ENCODE peak calls at places on chromosomes 1 and 21, in six cellular contexts. Z, R, V, E, W and J are unnamed samples.

GRCh38 chr1:37951041-37951782 is 4.4 kb upstream of the INPP5B start:
- DNase-seq in Z (no peak), R (peak; percentile 20), V (no peak), E (no peak), W (no peak), J (no peak)

GRCh38 chr1:100299521-100300222 is 33.7 kb downstream of the RTCA start:
- DNase-seq in Z (no peak), R (no peak), V (no peak), E (no peak), W (no peak), J (peak; percentile 12)

GRCh38 chr1:232127190-232127589 is 500.6 kb downstream of the DISC1 start:
- DNase-seq in Z (peak; percentile 83), R (peak; percentile 95), V (no peak), E (no peak), W (no peak), J (no peak)

GRCh38 chr1:84939761-84940160 is 46.8 kb upstream of the LPAR3 start:
- DNase-seq in Z (no peak), R (no peak), V (no peak), E (no peak), W (no peak), J (no peak)

GRCh38 chr1:108663074-108663473 is 2.2 kb upstream of the HENMT1 start:
- DNase-seq in Z (no peak), R (peak; percentile 4), V (no peak), E (no peak), W (no peak), J (no peak)

GRCh38 chr21:32716486-32716885 is 11.3 kb downstream of the SYNJ1 start:
- DNase-seq in Z (no peak), R (no peak), V (no peak), E (no peak), W (no peak), J (no peak)

GRCh38 chr1:201552941-201553341 is 14.0 kb downstream of the NAV1 start:
- DNase-seq in Z (peak; percentile 79), R (peak; percentile 89), V (no peak), E (peak; percentile 46), W (no peak), J (peak; percentile 36)

GRCh38 chr1:30618335-30618747 is 105.0 kb downstream of the MATN1 start:
- DNase-seq in Z (peak; percentile 5), R (peak; percentile 56), V (no peak), E (peak; percentile 49), W (no peak), J (no peak)

GRCh38 chr1:225746361-225747179 is 31.1 kb upstream of the SRP9 start:
- DNase-seq in Z (peak; percentile 92), R (peak; percentile 94), V (peak; percentile 79), E (peak; percentile 98), W (no peak), J (peak; percentile 81)

GRCh38 chr21:33324311-33325221 is at the start of gene IFNAR1:
- DNase-seq in Z (peak; percentile 92), R (peak; percentile 100), V (peak; percentile 99), E (peak; percentile 99), W (peak; percentile 99), J (peak; percentile 100)

GRCh38 chr1:209511169-209511568 is 72.3 kb upstream of the CAMK1G start:
- DNase-seq in Z (no peak), R (no peak), V (no peak), E (no peak), W (no peak), J (no peak)

GRCh38 chr1:40781614-40781971 is 2.0 kb upstream of the KCNQ4 start:
- DNase-seq in Z (no peak), R (no peak), V (no peak), E (no peak), W (no peak), J (no peak)

GRCh38 chr1:2474104-2474787 is 1.8 kb upstream of the PLCH2 start:
- DNase-seq in Z (no peak), R (no peak), V (no peak), E (no peak), W (no peak), J (peak; percentile 68)

GRCh38 chr1:95384570-95384969 is 150.6 kb downstream of the RWDD3 start:
- DNase-seq in Z (no peak), R (peak; percentile 16), V (peak; percentile 21), E (peak; percentile 92), W (peak; percentile 49), J (peak; percentile 79)

GRCh38 chr21:26966978-26967913 is at the start of gene ADAMTS5:
- DNase-seq in Z (peak; percentile 43), R (peak; percentile 92), V (peak; percentile 28), E (peak; percentile 84), W (no peak), J (peak; percentile 68)

GRCh38 chr1:228283043-228283371 is 75.2 kb downstream of the OBSCN start:
- DNase-seq in Z (no peak), R (no peak), V (no peak), E (peak; percentile 69), W (no peak), J (no peak)

GRCh38 chr1:43979528-43980254 is 681 bp downstream of the B4GALT2 start:
- DNase-seq in Z (peak; percentile 41), R (peak; percentile 81), V (peak; percentile 83), E (peak; percentile 74), W (no peak), J (peak; percentile 52)

GRCh38 chr1:154747841-154748766 is 122.0 kb downstream of the KCNN3 start:
- DNase-seq in Z (no peak), R (peak; percentile 54), V (no peak), E (peak; percentile 65), W (peak; percentile 96), J (peak; percentile 44)

GRCh38 chr21:38384675-38385074 is 113.6 kb downstream of the ERG start:
- DNase-seq in Z (no peak), R (no peak), V (no peak), E (no peak), W (no peak), J (peak; percentile 21)

GRCh38 chr1:183569141-183569540 is 21.1 kb downstream of the NCF2 start:
- DNase-seq in Z (peak; percentile 64), R (peak; percentile 49), V (no peak), E (peak; percentile 32), W (no peak), J (no peak)

GRCh38 chr1:29633271-29633615 is 396.9 kb downstream of the PTPRU start:
- DNase-seq in Z (no peak), R (no peak), V (no peak), E (peak; percentile 26), W (no peak), J (no peak)

GRCh38 chr1:46248122-46248920 is 758 bp downstream of the RAD54L start:
- DNase-seq in Z (no peak), R (peak; percentile 48), V (peak; percentile 82), E (peak; percentile 82), W (peak; percentile 66), J (peak; percentile 65)
- H3K9ac ChIP-seq in Z (peak overlapping the region; percentile 82), R (peak overlapping the region; percentile 69), V (no peak overlapping the region), E (peak overlapping the region; percentile 71), W (peak overlapping the region; percentile 77), J (peak overlapping the region; percentile 73)

GRCh38 chr1:21347072-21347581 is 56.9 kb upstream of the ECE1 start:
- DNase-seq in Z (no peak), R (no peak), V (no peak), E (no peak), W (no peak), J (no peak)
- H3K9ac ChIP-seq in Z (no peak overlapping the region), R (no peak overlapping the region), V (no peak overlapping the region), E (no peak overlapping the region), W (no peak overlapping the region), J (no peak overlapping the region)

GRCh38 chr1:197813741-197814140 is 38.5 kb upstream of the DENND1B start:
- DNase-seq in Z (no peak), R (no peak), V (no peak), E (peak; percentile 53), W (no peak), J (no peak)
- H3K9ac ChIP-seq in Z (no peak overlapping the region), R (no peak overlapping the region), V (no peak overlapping the region), E (no peak overlapping the region), W (no peak overlapping the region), J (no peak overlapping the region)

DNA sequence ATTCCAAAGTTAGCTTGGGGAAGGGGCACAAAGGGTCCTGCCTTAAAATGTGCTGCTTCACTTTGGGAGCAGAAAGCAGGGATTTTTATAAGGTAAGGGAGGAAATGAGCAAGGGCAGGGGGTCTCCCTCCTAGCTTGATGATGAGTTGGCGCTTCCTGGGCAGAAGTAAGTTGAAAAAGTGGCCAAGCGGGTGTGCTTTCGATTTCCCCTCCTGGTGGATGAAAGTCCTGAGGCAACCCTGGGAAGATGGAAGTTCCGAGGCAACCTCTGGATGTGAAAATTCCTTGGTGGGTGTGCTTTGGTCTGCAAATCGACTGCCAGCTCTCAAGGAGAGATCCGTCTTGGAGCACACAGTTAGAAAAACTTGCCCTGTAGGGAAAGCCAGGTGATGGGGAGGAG is 41.7 kb upstream of the CD2 start:
- DNase-seq in Z (no peak), R (no peak), V (no peak), E (peak; percentile 70), W (no peak), J (no peak)
- H3K9ac ChIP-seq in Z (no peak overlapping the region), R (no peak overlapping the region), V (no peak overlapping the region), E (no peak overlapping the region), W (no peak overlapping the region), J (no peak overlapping the region)

DNA sequence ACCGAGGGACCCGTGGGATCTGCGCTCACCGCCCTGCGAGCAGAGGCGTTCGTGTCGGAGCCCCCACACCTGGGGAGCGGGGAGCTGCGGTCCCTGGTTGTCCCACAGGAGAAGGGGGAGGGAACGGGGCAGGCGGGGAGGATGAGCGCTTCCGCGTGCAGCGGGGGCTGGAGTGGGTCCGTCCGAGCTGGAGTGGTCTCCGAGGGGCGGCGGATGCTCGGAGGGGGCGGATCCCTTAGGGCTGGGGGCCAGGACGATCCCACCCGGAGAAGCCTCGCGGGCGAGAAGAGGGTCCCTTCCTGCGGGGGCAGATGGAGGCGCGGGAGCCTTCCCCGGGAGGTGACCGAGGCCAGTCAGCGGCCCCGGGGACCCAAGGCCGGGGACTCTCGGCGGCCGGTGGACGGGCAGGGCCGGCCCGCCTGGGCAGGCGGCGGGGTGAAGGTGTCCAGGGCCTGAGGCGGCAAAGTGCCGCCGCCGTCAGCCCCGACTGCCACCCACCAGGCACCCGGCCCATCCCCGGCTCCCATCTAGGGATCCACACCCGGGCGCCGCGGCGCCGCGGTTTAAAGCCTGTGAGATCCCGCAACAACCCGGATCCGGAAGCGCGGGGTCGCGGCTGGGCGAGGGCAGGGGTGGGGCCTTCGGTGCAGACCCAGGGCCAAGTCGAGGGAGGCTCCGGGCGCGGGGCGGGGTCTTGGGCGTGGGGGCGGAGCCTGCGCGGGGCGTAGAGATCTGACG is 5.3 kb upstream of the CCDC27 start:
- DNase-seq in Z (peak; percentile 48), R (peak; percentile 79), V (peak; percentile 93), E (peak; percentile 98), W (peak; percentile 70), J (peak; percentile 90)
- H3K9ac ChIP-seq in Z (peak overlapping the region; percentile 77), R (peak overlapping the region; percentile 71), V (peak overlapping the region; percentile 60), E (peak overlapping the region; percentile 51), W (peak overlapping the region; percentile 23), J (peak overlapping the region; percentile 65)